ENCODE peak calls at places on chromosomes 3 and 15, in nine cellular contexts. D, Q, Z, O, R, L, Y, F and G are unnamed samples.

GRCh38 chr3:29344986-29345385 is 64.1 kb downstream of the RBMS3 start:
- DNase-seq in D (no peak), Q (no peak), Z (no peak), O (no peak), R (no peak), L (no peak), Y (no peak), F (no peak), G (no peak)

GRCh38 chr15:81302605-81303204 is 21.2 kb downstream of the STARD5 start:
- DNase-seq in D (no peak), Q (peak; percentile 58), Z (no peak), O (no peak), R (no peak), L (peak; percentile 31), Y (no peak), F (no peak), G (no peak)

GRCh38 chr3:31724144-31724543 is 191.4 kb downstream of the STT3B start:
- DNase-seq in D (no peak), Q (no peak), Z (no peak), O (no peak), R (no peak), L (no peak), Y (no peak), F (no peak), G (no peak)

GRCh38 chr3:100001514-100002270 is 112.6 kb downstream of the FILIP1L start:
- DNase-seq in D (no peak), Q (no peak), Z (no peak), O (no peak), R (no peak), L (no peak), Y (no peak), F (no peak), G (no peak)

GRCh38 chr3:158532099-158532734 is 38.8 kb upstream of the MLF1 start:
- DNase-seq in D (no peak), Q (peak; percentile 29), Z (no peak), O (peak; percentile 73), R (peak; percentile 36), L (peak; percentile 6), Y (peak; percentile 20), F (peak; percentile 50), G (no peak)

GRCh38 chr3:10926831-10927521 is 65.6 kb upstream of the SLC6A1 start:
- DNase-seq in D (no peak), Q (no peak), Z (no peak), O (peak; percentile 81), R (no peak), L (no peak), Y (no peak), F (no peak), G (no peak)

GRCh38 chr3:141388823-141389617 is 20.7 kb downstream of the ZBTB38 start:
- DNase-seq in D (no peak), Q (no peak), Z (no peak), O (peak; percentile 78), R (no peak), L (no peak), Y (no peak), F (no peak), G (no peak)

GRCh38 chr3:141127344-141128125 is 76.4 kb downstream of the SPSB4 start:
- DNase-seq in D (no peak), Q (no peak), Z (no peak), O (no peak), R (peak; percentile 74), L (no peak), Y (no peak), F (no peak), G (no peak)

GRCh38 chr3:150960708-150961684 is 11.5 kb downstream of the CLRN1 start:
- DNase-seq in D (no peak), Q (no peak), Z (no peak), O (no peak), R (no peak), L (no peak), Y (no peak), F (no peak), G (no peak)

GRCh38 chr3:151604941-151605340 is 128.8 kb upstream of the AADACL2 start:
- DNase-seq in D (no peak), Q (no peak), Z (no peak), O (no peak), R (no peak), L (no peak), Y (no peak), F (no peak), G (no peak)

GRCh38 chr3:108477511-108478147 is 32.8 kb downstream of the MYH15 start:
- DNase-seq in D (no peak), Q (peak; percentile 64), Z (peak; percentile 50), O (peak; percentile 72), R (peak; percentile 38), L (peak; percentile 68), Y (peak; percentile 67), F (peak; percentile 46), G (peak; percentile 47)

GRCh38 chr3:77348244-77348855 is 308.5 kb downstream of the ROBO2 start:
- DNase-seq in D (no peak), Q (peak; percentile 1), Z (no peak), O (no peak), R (peak; percentile 1), L (no peak), Y (no peak), F (peak; percentile 23), G (no peak)

GRCh38 chr3:103706671-103707070 is 1271.9 kb downstream of the ZPLD1 start:
- DNase-seq in D (no peak), Q (no peak), Z (no peak), O (no peak), R (no peak), L (no peak), Y (no peak), F (no peak), G (no peak)

GRCh38 chr3:124941729-124942128 is 7.2 kb upstream of the MUC13 start:
- DNase-seq in D (no peak), Q (no peak), Z (no peak), O (no peak), R (no peak), L (no peak), Y (no peak), F (no peak), G (no peak)

GRCh38 chr15:71596672-71597071 is 213.7 kb upstream of the NR2E3 start:
- DNase-seq in D (peak; percentile 58), Q (no peak), Z (no peak), O (peak; percentile 81), R (no peak), L (no peak), Y (no peak), F (no peak), G (peak; percentile 45)

GRCh38 chr3:98901032-98901464 is 447 bp downstream of the DCBLD2 start:
- DNase-seq in D (peak; percentile 62), Q (peak; percentile 48), Z (peak; percentile 59), O (peak; percentile 41), R (peak; percentile 77), L (peak; percentile 20), Y (peak; percentile 44), F (no peak), G (peak; percentile 18)

GRCh38 chr3:39150170-39150802 is 3.1 kb downstream of the CSRNP1 start:
- DNase-seq in D (no peak), Q (no peak), Z (no peak), O (no peak), R (peak; percentile 55), L (no peak), Y (no peak), F (no peak), G (no peak)

GRCh38 chr3:127288921-127289645 is 1.2 kb upstream of the PRR20G start:
- DNase-seq in D (no peak), Q (peak; percentile 2), Z (no peak), O (no peak), R (no peak), L (peak; percentile 28), Y (no peak), F (no peak), G (no peak)
- TF ChIP-seq CTCF in D (no peak), Q (peak; percentile 43), Z (no peak), O (no peak), R (no peak), L (no peak), Y (peak; percentile 43), F (no peak), G (no peak)

DNA sequence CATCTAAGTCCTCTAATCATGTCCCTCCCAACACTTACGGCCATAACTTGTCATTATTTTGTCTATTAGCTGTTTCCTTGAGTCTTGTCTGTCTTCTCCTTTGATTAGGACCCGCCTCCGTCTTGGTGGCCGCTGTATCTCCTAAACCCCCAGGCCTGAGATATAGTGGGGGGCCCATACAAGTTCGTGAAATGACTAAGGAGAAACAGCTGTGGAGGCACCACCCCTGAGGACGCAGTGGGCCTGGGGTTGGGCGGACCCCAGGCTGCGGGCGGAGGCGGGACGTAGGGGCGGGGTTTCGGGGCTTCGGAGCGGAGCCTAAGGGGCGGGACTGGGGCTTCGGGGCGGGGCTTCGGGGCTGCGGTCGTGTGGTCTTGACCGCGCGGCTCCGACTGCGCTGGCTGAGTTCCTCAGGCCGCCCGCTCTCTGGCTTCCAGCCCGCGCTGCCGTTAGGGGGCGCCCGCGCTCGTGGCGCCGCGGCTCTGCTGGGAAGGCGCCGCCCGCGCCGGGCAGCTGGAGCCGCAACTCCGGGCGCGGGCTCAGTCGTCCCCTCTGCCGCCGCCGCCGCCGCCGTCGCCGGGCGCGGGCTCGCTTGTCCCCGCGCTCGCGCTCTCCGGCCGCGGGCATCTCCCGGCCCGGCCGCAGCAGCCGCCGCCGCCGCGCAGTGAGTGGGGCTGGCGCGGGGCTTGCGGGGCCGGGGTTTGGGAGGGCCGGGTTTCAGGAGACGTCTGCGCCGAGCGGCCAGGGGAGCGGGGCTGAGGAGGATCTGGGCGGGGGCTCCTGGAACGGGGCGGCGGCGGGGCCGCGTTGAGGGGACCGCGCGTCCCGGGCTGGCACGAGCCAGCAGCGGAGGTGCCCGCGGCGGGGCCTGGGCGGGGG is at the start of gene KCTD6:
- DNase-seq in D (peak; percentile 95), Q (peak; percentile 96), Z (peak; percentile 90), O (peak; percentile 90), R (peak; percentile 97), L (peak; percentile 85), Y (peak; percentile 88), F (peak; percentile 87), G (peak; percentile 86)
- TF ChIP-seq CTCF in D (peak; percentile 63), Q (peak; percentile 68), Z (peak; percentile 81), O (peak; percentile 58), R (peak; percentile 57), L (peak; percentile 57), Y (peak; percentile 79), F (peak; percentile 81), G (peak; percentile 49)

DNA sequence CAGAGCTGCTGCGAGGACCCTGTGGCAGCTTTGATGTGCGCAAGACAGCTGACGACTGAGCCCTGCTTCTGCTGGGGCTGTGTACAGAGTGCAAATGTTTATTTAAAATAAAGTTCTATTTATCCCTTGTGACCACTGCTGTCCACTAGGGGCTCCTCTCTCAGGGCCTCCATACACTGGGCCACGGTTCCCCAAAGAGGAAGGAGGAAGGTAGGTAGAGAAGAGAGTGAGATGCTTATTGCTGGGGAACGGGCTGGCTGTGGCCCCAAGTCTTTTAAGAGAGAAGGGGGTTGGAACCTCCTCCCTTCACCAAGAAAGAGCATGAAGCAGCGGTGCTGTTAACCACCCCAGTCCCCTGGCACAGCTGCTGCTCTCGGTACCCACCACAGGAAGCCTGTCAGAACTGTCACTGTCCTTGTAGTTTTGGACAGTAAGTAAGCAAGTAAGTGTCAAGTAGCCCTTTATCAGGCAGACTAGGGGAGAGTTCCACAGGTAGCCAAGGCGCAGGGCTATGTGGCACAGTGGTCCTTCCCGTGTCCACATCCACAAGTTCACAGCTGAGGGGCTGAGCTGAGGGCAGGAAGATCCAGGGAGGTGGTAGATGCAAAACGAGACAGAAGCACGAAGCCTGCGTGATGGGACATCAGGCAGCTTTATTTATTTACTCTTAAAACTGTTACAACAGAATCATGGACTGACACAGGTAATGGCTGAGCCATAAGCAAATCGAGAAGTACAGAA is 47.3 kb downstream of the DHX30 start:
- DNase-seq in D (no peak), Q (peak; percentile 14), Z (no peak), O (peak; percentile 37), R (peak; percentile 61), L (no peak), Y (no peak), F (peak; percentile 21), G (no peak)
- TF ChIP-seq CTCF in D (peak; percentile 17), Q (peak; percentile 54), Z (peak; percentile 37), O (peak; percentile 51), R (peak; percentile 62), L (no peak), Y (peak; percentile 43), F (peak; percentile 76), G (peak; percentile 57)

GRCh38 chr3:88467191-88467590 is 317.4 kb downstream of the C3orf38 start:
- DNase-seq in D (no peak), Q (no peak), Z (no peak), O (no peak), R (no peak), L (no peak), Y (no peak), F (no peak), G (no peak)
- TF ChIP-seq CTCF in D (no peak), Q (no peak), Z (no peak), O (no peak), R (no peak), L (no peak), Y (no peak), F (no peak), G (no peak)